ENCODE peak calls at places on chromosomes 4 and X, in nine cellular contexts. K is transverse colon, Q is HCT116, X is thyroid gland, R is tibial nerve, B is testis, F is right lobe of liver, C is H1, V is HepG2. D is an unnamed sample. For H3K36me3, the result is how much of the 10 kb centered on the place peaks cover.

GRCh38 chr4:185773419-185773818 is 38.6 kb downstream of the SORBS2 start:
- DNase-seq in K (no peak), Q (no peak), X (peak), R (no peak), B (no peak), F (peak), C (no peak), V (no peak), D (peak)

GRCh38 chrX:8374041-8374825 is 90.4 kb upstream of the VCX3B start:
- DNase-seq in K (no peak), Q (no peak), X (no peak), R (no peak), B (no peak), F (no peak), C (no peak), V (no peak), D (no peak)

GRCh38 chr4:158850800-158851644 is 82.2 kb downstream of the FNIP2 start:
- DNase-seq in K (no peak), Q (peak), X (no peak), R (no peak), B (no peak), F (no peak), C (no peak), V (no peak), D (no peak)

GRCh38 chr4:184316821-184317220 is 99.1 kb upstream of the ENPP6 start:
- DNase-seq in K (no peak), Q (no peak), X (no peak), R (peak), B (no peak), F (no peak), C (peak), V (no peak), D (no peak)

GRCh38 chr4:78691333-78691732 is 84.8 kb upstream of the BMP2K start:
- DNase-seq in K (no peak), Q (no peak), X (no peak), R (no peak), B (no peak), F (no peak), C (no peak), V (no peak), D (no peak)

GRCh38 chrX:139563251-139563650 is 32.7 kb downstream of the F9 start:
- DNase-seq in K (no peak), Q (no peak), X (no peak), R (no peak), B (no peak), F (no peak), C (no peak), V (no peak), D (no peak)

GRCh38 chr4:146567396-146567795 is 45.7 kb upstream of the SLC10A7 start:
- DNase-seq in K (no peak), Q (no peak), X (no peak), R (no peak), B (no peak), F (no peak), C (no peak), V (no peak), D (no peak)

GRCh38 chr4:64584125-64584524 is 174.9 kb upstream of the TECRL start:
- DNase-seq in K (no peak), Q (no peak), X (no peak), R (no peak), B (no peak), F (no peak), C (no peak), V (no peak), D (no peak)

GRCh38 chrX:153639177-153640044 is 7.6 kb upstream of the DUSP9 start:
- DNase-seq in K (no peak), Q (no peak), X (no peak), R (no peak), B (no peak), F (no peak), C (no peak), V (no peak), D (no peak)

GRCh38 chr4:1207157-1207470 is 34.7 kb upstream of the SPON2 start:
- DNase-seq in K (no peak), Q (no peak), X (peak), R (no peak), B (no peak), F (peak), C (peak), V (no peak), D (peak)

GRCh38 chr4:174138616-174139015 is 144.9 kb downstream of the FBXO8 start:
- DNase-seq in K (no peak), Q (no peak), X (no peak), R (no peak), B (no peak), F (no peak), C (no peak), V (no peak), D (no peak)

GRCh38 chrX:132169554-132169953 is 41.7 kb upstream of the FRMD7 start:
- DNase-seq in K (no peak), Q (no peak), X (no peak), R (no peak), B (no peak), F (no peak), C (no peak), V (peak), D (no peak)

GRCh38 chr4:141652161-141652778 is 15.9 kb downstream of the IL15 start:
- DNase-seq in K (no peak), Q (no peak), X (no peak), R (no peak), B (no peak), F (no peak), C (no peak), V (no peak), D (no peak)

GRCh38 chr4:41949531-41949930 is 14.3 kb downstream of the TMEM33 start:
- DNase-seq in K (no peak), Q (no peak), X (no peak), R (no peak), B (no peak), F (no peak), C (no peak), V (no peak), D (no peak)

GRCh38 chrX:23311731-23312130 is 22.9 kb upstream of the PTCHD1 start:
- DNase-seq in K (no peak), Q (no peak), X (no peak), R (no peak), B (no peak), F (no peak), C (no peak), V (no peak), D (no peak)

GRCh38 chr4:158850371-158850770 is 81.5 kb downstream of the FNIP2 start:
- DNase-seq in K (no peak), Q (no peak), X (no peak), R (no peak), B (no peak), F (no peak), C (no peak), V (no peak), D (no peak)

GRCh38 chrX:29397506-29397905 is 810.3 kb downstream of the IL1RAPL1 start:
- DNase-seq in K (no peak), Q (no peak), X (no peak), R (no peak), B (no peak), F (no peak), C (no peak), V (no peak), D (no peak)

GRCh38 chr4:26321326-26322276 is 787 bp downstream of the RBPJ start:
- DNase-seq in K (peak), Q (no peak), X (peak), R (no peak), B (peak), F (peak), C (peak), V (peak), D (peak)

GRCh38 chrX:337331-337831 is 18.8 kb upstream of the GTPBP6 start:
- DNase-seq in K (no peak), Q (no peak), X (no peak), R (no peak), B (no peak), F (no peak), C (no peak), V (no peak), D (peak)

DNA sequence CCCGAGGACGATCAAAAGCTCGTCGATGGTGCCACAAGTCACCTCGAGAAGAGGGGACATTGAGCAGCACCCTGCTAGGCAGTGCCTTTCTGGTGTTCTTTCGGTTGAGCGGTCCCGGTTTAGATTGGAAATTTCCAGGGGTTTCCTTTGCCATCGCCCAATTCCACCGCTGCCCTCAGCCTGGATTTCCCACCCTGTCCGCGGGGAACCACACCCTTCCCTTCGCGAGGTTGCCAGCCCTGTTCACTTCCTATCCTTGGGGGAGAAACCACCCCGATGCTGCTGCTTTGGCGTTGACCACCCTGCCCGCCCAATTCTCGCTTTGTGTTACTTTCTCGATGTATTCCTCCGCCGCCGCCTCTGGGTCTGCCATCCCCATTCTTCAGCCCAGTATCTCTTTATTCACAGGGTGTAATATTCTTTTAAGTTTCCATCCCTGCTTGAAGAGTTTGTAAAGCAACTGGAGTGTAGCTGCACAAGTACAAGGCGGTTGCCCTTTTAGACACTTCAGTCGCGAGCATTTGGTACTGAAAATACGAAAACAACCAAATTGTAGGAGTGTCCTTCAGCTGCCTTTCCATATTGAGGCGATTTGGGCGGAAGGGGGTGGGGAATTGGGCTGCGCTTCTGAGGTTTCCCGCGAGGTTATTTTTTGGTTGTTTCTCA is 1.1 kb downstream of the OGT start:
- DNase-seq in K (peak), Q (no peak), X (peak), R (peak), B (peak), F (peak), C (peak), V (peak), D (peak)
- TF ChIP-seq POLR2A in K (peak), Q (no peak), X (no peak), R (peak), B (no peak), F (peak), C (no peak), V (no peak), D (no peak)

DNA sequence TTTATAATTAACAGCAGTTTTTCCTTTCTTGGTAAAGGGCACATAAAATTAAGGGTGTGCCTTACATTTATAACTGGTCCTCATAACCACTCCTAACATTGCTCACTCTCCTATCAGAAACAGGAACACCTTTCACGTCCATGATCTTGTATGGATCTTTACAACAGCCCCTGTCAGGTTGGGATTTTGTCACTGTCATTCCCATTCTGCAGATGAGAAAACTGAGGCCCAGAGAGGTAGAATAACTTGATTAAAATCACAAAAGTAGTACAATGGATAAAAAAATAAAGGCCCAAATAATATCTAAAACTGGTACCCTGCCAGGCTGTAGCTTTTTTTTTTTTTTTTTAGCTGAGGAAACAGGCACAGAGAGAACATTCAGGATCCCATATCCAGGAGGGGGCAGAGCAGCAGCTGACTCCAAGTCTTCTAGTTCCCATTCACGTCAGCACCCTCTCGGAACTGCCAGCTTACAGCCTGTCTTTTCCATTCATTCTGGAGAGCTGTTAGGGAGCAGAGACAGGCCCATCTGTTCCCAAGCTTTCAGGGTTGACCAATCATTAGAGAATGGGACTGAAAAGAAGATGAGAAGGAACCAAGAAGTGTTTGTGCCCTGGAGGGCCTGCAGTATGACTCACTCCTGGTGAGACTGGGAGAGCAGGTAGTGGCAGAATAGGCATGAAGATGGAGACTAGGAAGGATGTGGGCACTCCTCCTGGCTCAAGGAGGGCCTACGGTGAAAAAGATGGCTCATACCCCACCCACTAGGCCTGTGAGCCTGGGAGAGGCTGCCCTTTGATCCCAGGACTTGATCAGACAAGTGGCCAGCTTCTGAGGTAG is 7.3 kb downstream of the SUV39H1 start:
- DNase-seq in K (no peak), Q (no peak), X (no peak), R (no peak), B (no peak), F (no peak), C (no peak), V (no peak), D (peak)
- H3K36me3 ChIP-seq in K (under half), Q (under half), X (under half), R (under half), B (under half), F (under half), C (under half), V (under half), D (under half)

DNA sequence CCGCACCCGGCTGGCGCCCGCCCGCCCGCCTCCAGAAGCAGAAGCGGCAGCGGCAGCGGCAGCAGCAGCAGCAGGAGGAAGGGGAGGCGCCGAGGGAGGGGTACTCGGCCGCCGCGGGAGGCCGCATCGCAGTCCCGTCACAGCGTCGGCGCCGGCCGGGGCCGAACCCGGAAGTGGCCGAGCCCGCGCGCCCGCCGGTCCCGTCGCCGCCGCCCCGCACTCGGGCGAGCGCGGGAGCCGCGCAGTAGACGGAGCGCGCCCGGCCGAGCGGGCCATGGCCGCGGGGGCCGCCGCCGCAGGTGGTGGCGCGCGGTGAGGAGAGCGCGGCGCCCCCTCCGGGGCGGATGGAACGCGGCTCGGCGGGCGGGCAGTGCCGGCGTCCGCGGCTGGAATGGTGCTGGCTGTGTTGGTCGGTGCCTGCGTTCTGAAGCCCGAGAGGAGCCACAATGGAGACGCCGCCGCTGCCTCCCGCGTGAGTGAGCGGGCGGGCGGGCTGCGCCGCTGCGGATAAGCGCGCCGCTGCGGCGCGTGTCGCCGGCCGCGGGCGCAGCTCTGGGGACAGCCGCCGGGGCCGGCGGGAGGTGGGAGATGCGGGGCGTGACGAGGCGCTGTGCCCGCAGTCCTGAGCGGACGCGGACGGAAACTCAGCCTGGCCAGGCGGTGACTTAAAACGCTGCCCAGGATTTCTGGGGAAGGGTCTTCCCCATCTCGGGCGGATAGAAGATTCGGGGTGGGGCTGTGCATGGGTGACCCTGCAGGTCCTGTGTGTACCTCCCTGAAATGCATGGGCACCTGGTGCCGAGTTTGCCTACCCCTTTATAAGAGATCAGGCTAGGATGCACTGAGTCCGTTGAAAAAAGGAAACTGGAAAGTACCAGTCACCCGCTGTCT is at the start of gene KLHL2:
- DNase-seq in K (peak), Q (no peak), X (peak), R (peak), B (peak), F (peak), C (peak), V (peak), D (peak)
- TF ChIP-seq POLR2A in K (no peak), Q (peak), X (peak), R (peak), B (no peak), F (peak), C (peak), V (no peak), D (peak)

GRCh38 chr4:3233391-3234071 is 15.4 kb upstream of the MSANTD1 start:
- DNase-seq in K (no peak), Q (no peak), X (no peak), R (no peak), B (no peak), F (no peak), C (no peak), V (no peak), D (no peak)

GRCh38 chr4:3229964-3230363 is 19.0 kb upstream of the MSANTD1 start:
- DNase-seq in K (no peak), Q (no peak), X (no peak), R (no peak), B (no peak), F (peak), C (no peak), V (no peak), D (no peak)

GRCh38 chr4:3231431-3231980 is 17.5 kb upstream of the MSANTD1 start:
- DNase-seq in K (no peak), Q (no peak), X (no peak), R (no peak), B (no peak), F (no peak), C (no peak), V (no peak), D (no peak)

GRCh38 chr4:3232871-3233271 is 16.1 kb upstream of the MSANTD1 start:
- DNase-seq in K (no peak), Q (no peak), X (no peak), R (no peak), B (no peak), F (no peak), C (no peak), V (no peak), D (no peak)

DNA sequence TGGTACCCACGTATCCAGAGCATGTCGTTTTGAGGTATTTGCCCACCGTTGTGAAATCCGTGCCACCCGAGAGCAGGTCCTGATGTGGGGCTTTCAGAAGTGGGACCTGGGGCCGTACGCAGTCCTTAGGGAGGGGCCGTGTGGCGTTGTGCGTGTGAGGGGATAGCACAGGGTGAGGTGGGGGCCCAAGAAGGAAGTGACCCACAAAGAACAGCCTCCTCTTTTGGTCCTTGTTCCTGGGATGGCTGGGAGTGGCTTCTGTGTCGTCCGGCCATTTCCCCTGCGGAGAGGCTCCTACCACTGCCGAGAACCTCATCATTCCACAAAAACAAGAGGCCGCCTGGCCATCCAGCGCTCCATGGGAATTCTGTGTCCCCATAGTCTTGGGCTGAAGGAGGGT is 17.0 kb upstream of the MSANTD1 start:
- DNase-seq in K (no peak), Q (no peak), X (no peak), R (no peak), B (no peak), F (no peak), C (no peak), V (no peak), D (peak)
- H3K36me3 ChIP-seq in K (under half), Q (under half), X (half or more), R (under half), B (under half), F (under half), C (under half), V (half or more), D (half or more)

GRCh38 chr4:68712207-68712606 is 41.8 kb upstream of the UGT2B15 start:
- DNase-seq in K (no peak), Q (no peak), X (no peak), R (no peak), B (no peak), F (no peak), C (no peak), V (no peak), D (no peak)
- TF ChIP-seq POLR2A in K (no peak), Q (no peak), X (no peak), R (no peak), B (no peak), F (no peak), C (no peak), V (no peak), D (no peak)

GRCh38 chr4:38003628-38004027 is 43.4 kb downstream of the PTTG2 start:
- DNase-seq in K (no peak), Q (no peak), X (no peak), R (no peak), B (no peak), F (no peak), C (no peak), V (no peak), D (no peak)
- H3K36me3 ChIP-seq in K (under half), Q (under half), X (under half), R (under half), B (under half), F (under half), C (under half), V (under half), D (under half)

DNA sequence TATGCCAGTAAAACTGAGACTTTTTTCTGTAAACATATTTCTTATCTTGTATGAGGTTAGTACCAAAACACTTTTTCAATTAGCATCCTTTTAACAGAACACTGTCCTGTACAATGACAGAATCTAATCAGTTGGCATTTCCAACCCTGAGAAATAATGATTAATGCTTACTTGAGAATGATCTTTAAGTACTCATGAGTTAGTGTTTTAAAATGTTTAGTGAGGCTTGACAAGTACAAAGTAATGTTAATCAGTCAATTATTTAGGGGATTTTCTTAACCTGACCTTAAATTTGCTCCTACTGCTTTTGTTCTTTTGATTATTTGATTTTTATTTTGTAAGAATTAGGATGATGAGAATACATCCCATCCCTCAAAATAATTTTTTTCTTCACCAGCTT is 496.5 kb downstream of the RPA4 start:
- DNase-seq in K (no peak), Q (no peak), X (no peak), R (no peak), B (no peak), F (no peak), C (no peak), V (no peak), D (no peak)
- TF ChIP-seq POLR2A in K (no peak), Q (no peak), X (no peak), R (no peak), B (no peak), F (no peak), C (no peak), V (no peak), D (no peak)

DNA sequence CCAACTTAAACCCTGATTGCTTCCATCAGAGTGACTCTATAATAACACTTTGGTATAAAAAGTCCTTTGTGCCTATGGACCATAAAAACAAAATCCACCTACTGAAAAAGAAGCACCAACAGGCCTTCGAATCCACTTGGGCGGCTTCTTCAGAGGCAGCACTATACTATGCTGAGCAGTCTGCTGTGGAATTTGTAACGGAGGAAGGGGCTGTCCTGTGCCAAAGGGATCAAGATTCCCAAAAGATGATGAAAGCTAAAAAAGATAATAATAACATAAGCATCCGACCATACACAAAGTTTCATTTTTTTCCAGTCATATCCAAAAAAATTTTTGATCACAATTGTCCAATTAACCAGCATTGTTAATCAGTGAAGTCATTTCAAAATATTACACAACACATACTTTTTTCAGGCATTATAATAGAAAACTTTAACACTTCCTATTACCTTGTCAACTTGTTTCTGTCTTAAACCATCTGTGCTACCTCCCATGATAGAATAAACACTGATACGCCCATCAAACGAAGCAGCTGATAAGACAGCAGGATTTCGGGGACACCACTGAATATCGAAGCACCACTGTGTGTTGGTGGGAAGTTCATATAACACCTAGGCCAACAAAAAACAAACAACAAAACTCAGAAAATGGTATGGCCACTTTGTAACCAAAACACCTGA is 24.1 kb downstream of the SEC31A start:
- DNase-seq in K (no peak), Q (no peak), X (no peak), R (no peak), B (no peak), F (no peak), C (no peak), V (no peak), D (no peak)
- H3K36me3 ChIP-seq in K (under half), Q (half or more), X (half or more), R (under half), B (under half), F (half or more), C (under half), V (half or more), D (half or more)

D was measured in heart left ventricle.